ENCODE peak calls at places on chromosomes 1 and 21, in five cellular contexts. One of them, this sample, is unnamed.

GRCh38 chr1:227886993-227887696 is 60.6 kb downstream of the WNT9A start:
- DNase-seq in kidney tubule cell: no peak
- DNase-seq in EL: peak
- DNase-seq in effector CD4-positive, alpha-beta T cell: no peak
- DNase-seq in endodermal cell: peak
- DNase-seq in this sample: no peak

GRCh38 chr1:12075195-12076114 is 12.4 kb downstream of the TNFRSF8 start:
- DNase-seq in EL: peak
- DNase-seq in kidney tubule cell: peak
- DNase-seq in effector CD4-positive, alpha-beta T cell: no peak
- DNase-seq in endodermal cell: no peak
- DNase-seq in this sample: peak

GRCh38 chr1:20194770-20195463 is 8.6 kb upstream of the PLA2G2C start:
- DNase-seq in EL: peak
- DNase-seq in effector CD4-positive, alpha-beta T cell: peak
- DNase-seq in endodermal cell: peak
- DNase-seq in kidney tubule cell: peak
- DNase-seq in this sample: peak

GRCh38 chr1:35935989-35936388 is 5.1 kb downstream of the AGO3 start:
- DNase-seq in kidney tubule cell: no peak
- DNase-seq in effector CD4-positive, alpha-beta T cell: no peak
- DNase-seq in endodermal cell: no peak
- DNase-seq in EL: no peak
- DNase-seq in this sample: no peak

GRCh38 chr1:66704177-66704880 is 47.9 kb upstream of the DYNLT5 start:
- DNase-seq in effector CD4-positive, alpha-beta T cell: no peak
- DNase-seq in endodermal cell: no peak
- DNase-seq in EL: no peak
- DNase-seq in kidney tubule cell: no peak
- DNase-seq in this sample: no peak

GRCh38 chr1:226919995-226920394 is 20.1 kb upstream of the COQ8A start:
- DNase-seq in effector CD4-positive, alpha-beta T cell: no peak
- DNase-seq in endodermal cell: no peak
- DNase-seq in EL: no peak
- DNase-seq in kidney tubule cell: no peak
- DNase-seq in this sample: no peak

GRCh38 chr1:216599851-216600250 is 123.4 kb downstream of the ESRRG start:
- DNase-seq in endodermal cell: no peak
- DNase-seq in EL: no peak
- DNase-seq in effector CD4-positive, alpha-beta T cell: no peak
- DNase-seq in kidney tubule cell: no peak
- DNase-seq in this sample: no peak

GRCh38 chr1:247146671-247147070 is 25.1 kb downstream of the ZNF124 start:
- DNase-seq in kidney tubule cell: no peak
- DNase-seq in EL: no peak
- DNase-seq in effector CD4-positive, alpha-beta T cell: no peak
- DNase-seq in endodermal cell: no peak
- DNase-seq in this sample: no peak

GRCh38 chr1:62727656-62728396 is 39.6 kb upstream of the DOCK7 start:
- DNase-seq in effector CD4-positive, alpha-beta T cell: no peak
- DNase-seq in endodermal cell: peak
- DNase-seq in EL: peak
- DNase-seq in kidney tubule cell: no peak
- DNase-seq in this sample: no peak

GRCh38 chr1:156496211-156496761 is 4.3 kb downstream of the MEF2D start:
- DNase-seq in endodermal cell: peak
- DNase-seq in effector CD4-positive, alpha-beta T cell: no peak
- DNase-seq in kidney tubule cell: peak
- DNase-seq in EL: peak
- DNase-seq in this sample: no peak

GRCh38 chr1:40423264-40423642 is 27.0 kb upstream of the ZFP69B start:
- DNase-seq in kidney tubule cell: no peak
- DNase-seq in endodermal cell: no peak
- DNase-seq in EL: no peak
- DNase-seq in effector CD4-positive, alpha-beta T cell: no peak
- DNase-seq in this sample: no peak

GRCh38 chr21:14955936-14956520 is 108.8 kb downstream of the NRIP1 start:
- DNase-seq in effector CD4-positive, alpha-beta T cell: no peak
- DNase-seq in endodermal cell: no peak
- DNase-seq in EL: no peak
- DNase-seq in kidney tubule cell: peak
- DNase-seq in this sample: no peak

GRCh38 chr1:98045211-98046030 is 124.6 kb upstream of the DPYD start:
- DNase-seq in EL: peak
- DNase-seq in effector CD4-positive, alpha-beta T cell: no peak
- DNase-seq in endodermal cell: peak
- DNase-seq in kidney tubule cell: peak
- DNase-seq in this sample: no peak

GRCh38 chr1:235735630-235736029 is 86.0 kb upstream of the GNG4 start:
- DNase-seq in kidney tubule cell: no peak
- DNase-seq in effector CD4-positive, alpha-beta T cell: no peak
- DNase-seq in endodermal cell: no peak
- DNase-seq in EL: no peak
- DNase-seq in this sample: no peak

GRCh38 chr1:13702425-13703127 is 2.6 kb downstream of the PRDM2 start:
- DNase-seq in endodermal cell: no peak
- DNase-seq in kidney tubule cell: no peak
- DNase-seq in EL: no peak
- DNase-seq in effector CD4-positive, alpha-beta T cell: peak
- DNase-seq in this sample: no peak

GRCh38 chr1:151968058-151968457 is 25.6 kb downstream of the S100A10 start:
- DNase-seq in effector CD4-positive, alpha-beta T cell: peak
- DNase-seq in EL: peak
- DNase-seq in endodermal cell: peak
- DNase-seq in kidney tubule cell: peak
- DNase-seq in this sample: peak

GRCh38 chr1:26361605-26362122 is 7.7 kb upstream of the CRYBG2 start:
- DNase-seq in kidney tubule cell: no peak
- DNase-seq in effector CD4-positive, alpha-beta T cell: no peak
- DNase-seq in EL: no peak
- DNase-seq in endodermal cell: no peak
- DNase-seq in this sample: no peak

GRCh38 chr1:149978547-149979023 is 31.9 kb downstream of the OTUD7B start:
- DNase-seq in effector CD4-positive, alpha-beta T cell: no peak
- DNase-seq in kidney tubule cell: peak
- DNase-seq in endodermal cell: no peak
- DNase-seq in EL: peak
- DNase-seq in this sample: peak

GRCh38 chr1:111475706-111476105 is 1.9 kb downstream of the C1orf162 start:
- DNase-seq in endodermal cell: no peak
- DNase-seq in kidney tubule cell: no peak
- DNase-seq in EL: no peak
- DNase-seq in effector CD4-positive, alpha-beta T cell: no peak
- DNase-seq in this sample: no peak

GRCh38 chr1:83751602-83752001 is 247.3 kb downstream of the TTLL7 start:
- DNase-seq in EL: no peak
- DNase-seq in endodermal cell: no peak
- DNase-seq in effector CD4-positive, alpha-beta T cell: no peak
- DNase-seq in kidney tubule cell: no peak
- DNase-seq in this sample: no peak

GRCh38 chr1:20371883-20372282 is 81.2 kb downstream of the VWA5B1 start:
- DNase-seq in kidney tubule cell: no peak
- DNase-seq in effector CD4-positive, alpha-beta T cell: no peak
- DNase-seq in endodermal cell: no peak
- DNase-seq in EL: peak
- DNase-seq in this sample: no peak

GRCh38 chr1:109425902-109426277 is 358 bp downstream of the PSMA5 start:
- DNase-seq in EL: peak
- DNase-seq in effector CD4-positive, alpha-beta T cell: peak
- DNase-seq in endodermal cell: no peak
- DNase-seq in kidney tubule cell: peak
- DNase-seq in this sample: peak

GRCh38 chr1:113168946-113169345 is 95.9 kb downstream of the LRIG2 start:
- DNase-seq in endodermal cell: no peak
- DNase-seq in effector CD4-positive, alpha-beta T cell: no peak
- DNase-seq in kidney tubule cell: no peak
- DNase-seq in EL: no peak
- DNase-seq in this sample: no peak

GRCh38 chr1:54173681-54174080 is 20.9 kb upstream of the CDCP2 start:
- DNase-seq in kidney tubule cell: no peak
- DNase-seq in endodermal cell: no peak
- DNase-seq in EL: no peak
- DNase-seq in effector CD4-positive, alpha-beta T cell: no peak
- DNase-seq in this sample: no peak

GRCh38 chr1:1328254-1328653 is 2.8 kb upstream of the TAS1R3 start:
- DNase-seq in effector CD4-positive, alpha-beta T cell: no peak
- DNase-seq in EL: no peak
- DNase-seq in endodermal cell: no peak
- DNase-seq in kidney tubule cell: no peak
- DNase-seq in this sample: no peak

GRCh38 chr1:90341485-90341884 is 346.6 kb downstream of the ZNF326 start:
- DNase-seq in endodermal cell: no peak
- DNase-seq in EL: no peak
- DNase-seq in effector CD4-positive, alpha-beta T cell: no peak
- DNase-seq in kidney tubule cell: no peak
- DNase-seq in this sample: no peak

GRCh38 chr1:190244406-190244805 is 233.3 kb downstream of the BRINP3 start:
- DNase-seq in endodermal cell: no peak
- DNase-seq in EL: no peak
- DNase-seq in kidney tubule cell: no peak
- DNase-seq in effector CD4-positive, alpha-beta T cell: no peak
- DNase-seq in this sample: no peak

GRCh38 chr1:241366196-241366595 is 9.2 kb upstream of the RGS7 start:
- DNase-seq in kidney tubule cell: no peak
- DNase-seq in endodermal cell: no peak
- DNase-seq in effector CD4-positive, alpha-beta T cell: no peak
- DNase-seq in EL: no peak
- DNase-seq in this sample: no peak

GRCh38 chr1:245056913-245057312 is 97.9 kb upstream of the KIF26B start:
- DNase-seq in effector CD4-positive, alpha-beta T cell: no peak
- DNase-seq in endodermal cell: no peak
- DNase-seq in EL: no peak
- DNase-seq in kidney tubule cell: no peak
- DNase-seq in this sample: no peak

GRCh38 chr21:45636921-45637646 is 6.4 kb upstream of the PCBP3 start:
- DNase-seq in effector CD4-positive, alpha-beta T cell: no peak
- DNase-seq in kidney tubule cell: no peak
- DNase-seq in endodermal cell: no peak
- DNase-seq in EL: no peak
- DNase-seq in this sample: no peak

GRCh38 chr1:111192643-111193519 is 7.6 kb downstream of the DENND2D start:
- DNase-seq in effector CD4-positive, alpha-beta T cell: no peak
- DNase-seq in endodermal cell: no peak
- DNase-seq in EL: peak
- DNase-seq in kidney tubule cell: peak
- DNase-seq in this sample: no peak

GRCh38 chr1:235108876-235109275 is 19.8 kb downstream of the TOMM20 start:
- DNase-seq in effector CD4-positive, alpha-beta T cell: no peak
- DNase-seq in endodermal cell: peak
- DNase-seq in kidney tubule cell: no peak
- DNase-seq in EL: no peak
- DNase-seq in this sample: no peak

GRCh38 chr1:93584238-93585003 is 97.2 kb downstream of the BCAR3 start:
- DNase-seq in effector CD4-positive, alpha-beta T cell: no peak
- DNase-seq in EL: no peak
- DNase-seq in kidney tubule cell: no peak
- DNase-seq in endodermal cell: peak
- DNase-seq in this sample: no peak

GRCh38 chr1:224494343-224494742 is 59.7 kb upstream of the WDR26 start:
- DNase-seq in endodermal cell: no peak
- DNase-seq in kidney tubule cell: no peak
- DNase-seq in EL: no peak
- DNase-seq in effector CD4-positive, alpha-beta T cell: no peak
- DNase-seq in this sample: no peak

GRCh38 chr1:204924013-204924759 is 53.5 kb downstream of the NFASC start:
- DNase-seq in effector CD4-positive, alpha-beta T cell: no peak
- DNase-seq in EL: peak
- DNase-seq in endodermal cell: peak
- DNase-seq in kidney tubule cell: peak
- DNase-seq in this sample: no peak

GRCh38 chr21:45257673-45258341 is 29.9 kb downstream of the POFUT2 start:
- DNase-seq in EL: no peak
- DNase-seq in effector CD4-positive, alpha-beta T cell: no peak
- DNase-seq in kidney tubule cell: no peak
- DNase-seq in endodermal cell: peak
- DNase-seq in this sample: no peak

GRCh38 chr1:72623299-72623708 is 341.0 kb upstream of the NEGR1 start:
- DNase-seq in effector CD4-positive, alpha-beta T cell: no peak
- DNase-seq in kidney tubule cell: peak
- DNase-seq in EL: peak
- DNase-seq in endodermal cell: peak
- DNase-seq in this sample: peak